ENCODE peak calls at places on chromosome 9, in six cellular contexts. C, V, G, X, P and B are unnamed samples.
A peak's percentile ranks its signal among the peaks of the same experiment; 100 is the strongest.

GRCh38 chr9:110156416-110156815 is 51.5 kb downstream of the C9orf152 start:
- DNase-seq in X (no peak), V (no peak), P (no peak), G (no peak), C (no peak), B (no peak)

GRCh38 chr9:82604947-82605656 is 457.8 kb downstream of the RASEF start:
- DNase-seq in P (no peak), X (no peak), C (no peak), V (no peak), G (no peak), B (peak; percentile 18)

GRCh38 chr9:68844196-68844595 is 139.2 kb downstream of the PIP5K1B start:
- DNase-seq in C (no peak), X (no peak), P (no peak), V (no peak), G (no peak), B (no peak)

GRCh38 chr9:25716220-25716872 is 38.1 kb upstream of the TUSC1 start:
- DNase-seq in X (no peak), P (no peak), V (no peak), G (peak; percentile 70), C (no peak), B (peak; percentile 60)

GRCh38 chr9:104831681-104832080 is 67.8 kb downstream of the NIPSNAP3B start:
- DNase-seq in P (no peak), X (no peak), G (peak; percentile 93), C (no peak), V (no peak), B (peak; percentile 77)

GRCh38 chr9:6771722-6772121 is 13.9 kb downstream of the KDM4C start:
- DNase-seq in V (no peak), C (no peak), P (no peak), G (no peak), X (no peak), B (no peak)

GRCh38 chr9:33734911-33735310 is 60.5 kb upstream of the PRSS3 start:
- DNase-seq in P (no peak), X (no peak), V (no peak), G (no peak), C (no peak), B (no peak)

GRCh38 chr9:112361602-112362001 is 18.3 kb upstream of the HSDL2 start:
- DNase-seq in C (no peak), V (no peak), G (peak; percentile 53), P (no peak), X (no peak), B (no peak)

GRCh38 chr9:87195306-87195705 is 248.0 kb upstream of the GAS1 start:
- DNase-seq in P (no peak), V (no peak), X (no peak), C (no peak), G (peak; percentile 23), B (no peak)

GRCh38 chr9:12813960-12814876 is 39.4 kb downstream of the LURAP1L start:
- DNase-seq in X (no peak), G (peak; percentile 99), P (peak; percentile 50), C (peak; percentile 11), V (no peak), B (peak; percentile 100)

GRCh38 chr9:123081824-123082223 is 48.4 kb downstream of the GPR21 start:
- DNase-seq in G (peak; percentile 63), X (no peak), C (no peak), V (no peak), P (no peak), B (no peak)

GRCh38 chr9:121316852-121317373 is 49.0 kb downstream of the GSN start:
- DNase-seq in X (no peak), G (no peak), C (no peak), P (no peak), V (no peak), B (no peak)

GRCh38 chr9:91047993-91048607 is 246.5 kb downstream of the SYK start:
- DNase-seq in C (no peak), V (no peak), P (no peak), G (peak; percentile 90), X (no peak), B (peak; percentile 79)

GRCh38 chr9:22773501-22774220 is 327.0 kb downstream of the DMRTA1 start:
- DNase-seq in P (no peak), V (no peak), X (no peak), G (no peak), C (no peak), B (no peak)

GRCh38 chr9:91419222-91420191 is 4.1 kb downstream of the NFIL3 start:
- DNase-seq in G (peak; percentile 97), C (no peak), X (no peak), V (no peak), P (peak; percentile 77), B (peak; percentile 59)

GRCh38 chr9:88280816-88281382 is 107.3 kb upstream of the SPIN1 start:
- DNase-seq in G (peak; percentile 41), P (no peak), X (no peak), C (no peak), V (no peak), B (no peak)

GRCh38 chr9:92664394-92665152 is 5.4 kb downstream of the IPPK start:
- DNase-seq in C (no peak), V (no peak), P (peak; percentile 33), G (peak; percentile 54), X (no peak), B (no peak)

GRCh38 chr9:16729656-16730055 is 140.8 kb downstream of the BNC2 start:
- DNase-seq in C (no peak), P (no peak), G (no peak), V (no peak), X (no peak), B (no peak)

GRCh38 chr9:134284273-134284672 is 42.0 kb upstream of the RXRA start:
- DNase-seq in X (no peak), P (no peak), G (peak; percentile 19), C (peak; percentile 76), V (no peak), B (peak; percentile 86)

GRCh38 chr9:131677445-131678180 is 62.3 kb downstream of the RAPGEF1 start:
- DNase-seq in P (no peak), V (no peak), X (no peak), G (peak; percentile 83), C (no peak), B (no peak)

DNA sequence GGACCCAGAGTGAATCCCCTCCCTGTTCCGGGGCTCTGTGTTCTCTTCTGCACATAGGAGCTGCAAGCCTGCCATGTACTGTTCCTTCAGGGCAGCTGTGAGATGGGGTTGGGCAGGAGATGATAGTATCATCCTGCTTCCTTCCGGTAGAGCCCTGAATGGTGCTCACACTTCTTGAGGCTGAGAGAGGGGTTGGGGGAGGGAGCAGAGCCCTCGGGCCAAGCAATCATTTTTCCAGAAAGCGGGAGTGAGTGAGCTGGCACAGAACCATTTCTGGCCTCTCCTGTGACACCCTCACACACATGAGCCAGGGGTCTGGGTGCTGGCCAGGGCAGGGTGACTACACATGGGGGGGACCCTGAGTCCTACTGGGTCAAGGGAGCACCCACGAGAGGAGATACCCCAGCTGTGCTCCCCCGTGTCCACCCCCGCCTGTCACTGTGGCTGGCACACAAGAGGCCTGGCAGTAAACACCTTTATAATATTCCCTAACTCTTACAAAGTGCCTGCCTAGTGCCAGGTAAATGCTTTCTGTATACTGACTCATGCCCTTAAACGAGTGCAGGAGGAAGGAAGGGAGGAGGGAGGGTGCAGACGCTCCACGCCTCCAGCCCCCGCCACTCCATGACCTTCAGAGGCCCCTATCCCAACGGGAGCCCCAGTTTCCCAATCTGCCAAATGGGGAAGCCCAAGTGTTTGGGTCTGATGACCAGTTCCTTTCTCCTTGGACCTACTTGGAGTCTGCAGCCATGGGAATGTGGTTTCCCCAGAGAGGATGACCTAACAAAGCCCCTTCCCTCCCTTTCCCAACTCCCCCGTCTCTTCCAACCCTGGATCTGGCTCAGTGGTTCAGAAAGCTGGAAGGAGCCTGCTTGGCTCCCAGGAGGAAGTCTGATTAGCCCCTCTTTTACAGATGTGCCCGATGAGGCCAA is 15.5 kb downstream of the AKNA start:
- DNase-seq in P (no peak), V (peak; percentile 31), X (peak; percentile 41), G (peak; percentile 13), C (no peak), B (no peak)
- H3K9me3 ChIP-seq in P (no peaks in the 10 kb centered on the region), V (no peaks in the 10 kb centered on the region), X (no peaks in the 10 kb centered on the region), G (no peaks in the 10 kb centered on the region), C (no peaks in the 10 kb centered on the region), B (no peaks in the 10 kb centered on the region)

GRCh38 chr9:126916909-126917308 is 2.3 kb downstream of the RALGPS1 start:
- DNase-seq in V (no peak), X (no peak), G (no peak), C (no peak), P (no peak), B (no peak)
- H3K4me3 ChIP-seq in V (no peak overlapping the region), X (no peak overlapping the region), G (no peak overlapping the region), C (no peak overlapping the region), P (no peak overlapping the region), B (no peak overlapping the region)

GRCh38 chr9:107489144-107489673 is 360 bp downstream of the KLF4 start:
- DNase-seq in P (no peak), V (no peak), G (no peak), X (no peak), C (no peak), B (no peak)

GRCh38 chr9:107488400-107489143 is 997 bp downstream of the KLF4 start:
- DNase-seq in C (peak; percentile 75), G (peak; percentile 91), V (no peak), P (peak; percentile 90), X (no peak), B (peak; percentile 44)

GRCh38 chr9:107489687-107490605 is at the start of gene KLF4:
- DNase-seq in V (peak; percentile 18), P (peak; percentile 92), X (peak; percentile 38), G (peak; percentile 97), C (peak; percentile 90), B (peak; percentile 83)

GRCh38 chr9:107486674-107487520 is 2.7 kb downstream of the KLF4 start:
- DNase-seq in G (peak; percentile 45), V (no peak), X (no peak), C (peak; percentile 14), P (peak; percentile 59), B (no peak)

GRCh38 chr9:107487521-107488399 is 1.8 kb downstream of the KLF4 start:
- DNase-seq in X (no peak), P (peak; percentile 73), V (no peak), G (peak; percentile 82), C (peak; percentile 67), B (no peak)
- H3K27me3 ChIP-seq in X (peaks cover 16% of the 10 kb centered on the region), P (no peaks in the 10 kb centered on the region), V (peaks cover 18% of the 10 kb centered on the region), G (no peaks in the 10 kb centered on the region), C (no peaks in the 10 kb centered on the region), B (no peaks in the 10 kb centered on the region)

GRCh38 chr9:126819482-126819881 is 14.6 kb downstream of the ZBTB43 start:
- DNase-seq in X (no peak), V (no peak), C (no peak), G (no peak), P (no peak), B (no peak)

GRCh38 chr9:126822873-126823272 is 18.0 kb downstream of the ZBTB43 start:
- DNase-seq in V (no peak), C (no peak), X (no peak), G (no peak), P (no peak), B (no peak)

GRCh38 chr9:126813072-126813471 is 8.2 kb downstream of the ZBTB43 start:
- DNase-seq in V (no peak), C (no peak), G (no peak), X (no peak), P (no peak), B (no peak)

GRCh38 chr9:126822278-126822677 is 17.4 kb downstream of the ZBTB43 start:
- DNase-seq in C (no peak), V (no peak), X (no peak), G (no peak), P (no peak), B (no peak)

DNA sequence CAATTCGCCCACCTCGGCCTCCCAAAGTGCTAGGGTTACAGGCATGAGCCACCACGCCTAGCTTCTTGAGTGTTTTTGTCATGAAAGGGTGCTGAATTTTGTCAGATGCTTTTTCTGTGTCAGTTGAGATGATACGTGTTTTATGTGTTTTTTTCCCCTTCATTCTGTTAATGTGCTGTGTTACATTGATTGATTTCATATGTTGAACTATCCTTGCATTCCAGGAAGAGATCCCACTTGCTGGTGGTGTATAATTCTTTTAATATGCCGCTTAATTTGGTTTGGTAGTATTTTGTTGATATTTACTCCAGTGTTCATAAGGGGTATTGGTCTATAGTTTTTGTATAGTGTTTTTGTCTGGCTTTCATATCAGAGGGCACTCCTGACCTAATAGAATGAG is 13.6 kb downstream of the ZBTB43 start:
- DNase-seq in P (no peak), G (no peak), V (no peak), C (no peak), X (no peak), B (no peak)
- H3K9me3 ChIP-seq in P (peaks cover 2% of the 10 kb centered on the region), G (peaks cover 6% of the 10 kb centered on the region), V (peaks cover 5% of the 10 kb centered on the region), C (peaks cover 11% of the 10 kb centered on the region), X (peaks cover 3% of the 10 kb centered on the region), B (peaks cover 30% of the 10 kb centered on the region)